ENCODE peak calls at places on chromosomes 12 and 14, in seven cellular contexts. N is nephron progenitor cell, C is HCT116, E is C1 segment of cervical spinal cord, R is aorta, I is ureter, S is midbrain. Z is an unnamed sample.

GRCh38 chr12:42140901-42141300 is 3.8 kb downstream of the GXYLT1 start:
- DNase-seq in C (no peak), S (no peak), N (no peak), I (no peak), E (no peak), R (no peak), Z (no peak)

GRCh38 chr12:29350080-29350479 is 30.9 kb downstream of the ERGIC2 start:
- DNase-seq in N (no peak), S (no peak), E (no peak), R (no peak), I (no peak), C (no peak), Z (no peak)

GRCh38 chr14:67529947-67530935 is 2.8 kb upstream of the PLEKHH1 start:
- DNase-seq in R (no peak), E (no peak), C (no peak), N (no peak), I (no peak), S (no peak), Z (no peak)

GRCh38 chr12:104137175-104137901 is 672 bp downstream of the NFYB start:
- DNase-seq in R (peak; percentile 81), E (peak; percentile 19), N (peak; percentile 68), I (peak; percentile 43), C (no peak), S (peak; percentile 31), Z (peak; percentile 73)

GRCh38 chr12:104354868-104355570 is 51.5 kb downstream of the EID3 start:
- DNase-seq in C (no peak), R (no peak), I (no peak), E (no peak), S (no peak), N (no peak), Z (no peak)

GRCh38 chr14:65331652-65332051 is 80.9 kb upstream of the FUT8 start:
- DNase-seq in S (no peak), I (no peak), C (no peak), N (no peak), E (no peak), R (no peak), Z (no peak)

GRCh38 chr14:83300454-83301064 is 1766.9 kb upstream of the SEL1L start:
- DNase-seq in C (no peak), I (no peak), E (no peak), S (peak; percentile 0), R (no peak), N (no peak), Z (no peak)

GRCh38 chr12:125187148-125187733 is 122.0 kb downstream of the AACS start:
- DNase-seq in C (no peak), E (no peak), S (no peak), I (no peak), N (peak; percentile 65), R (no peak), Z (no peak)

GRCh38 chr12:120457133-120457532 is 10.9 kb downstream of the GATC start:
- DNase-seq in C (no peak), R (no peak), S (no peak), N (no peak), I (no peak), E (no peak), Z (no peak)

GRCh38 chr14:68947802-68948201 is 31.3 kb downstream of the ACTN1 start:
- DNase-seq in R (peak; percentile 86), I (peak; percentile 68), E (no peak), N (no peak), S (no peak), C (no peak), Z (peak; percentile 86)

GRCh38 chr12:82688619-82689018 is 1.9 kb downstream of the TMTC2 start:
- DNase-seq in I (no peak), N (no peak), R (no peak), E (no peak), C (no peak), S (peak; percentile 36), Z (no peak)

GRCh38 chr14:106610691-106611090 is 1084.3 kb downstream of the TMEM121 start:
- DNase-seq in S (no peak), N (no peak), C (no peak), R (no peak), E (no peak), I (no peak), Z (no peak)

GRCh38 chr12:90234455-90234854 is 525.8 kb upstream of the ATP2B1 start:
- DNase-seq in I (no peak), N (no peak), R (no peak), C (no peak), E (no peak), S (no peak), Z (no peak)

GRCh38 chr14:23365353-23366162 is 586 bp upstream of the EFS start:
- DNase-seq in I (no peak), R (peak; percentile 78), N (peak; percentile 50), S (peak; percentile 57), E (no peak), C (no peak), Z (peak; percentile 67)

GRCh38 chr12:38905480-38906351 is at the start of gene CPNE8:
- DNase-seq in R (peak; percentile 97), E (peak; percentile 34), I (peak; percentile 87), S (peak; percentile 58), C (peak; percentile 48), N (peak; percentile 76), Z (peak; percentile 92)

GRCh38 chr14:56137842-56138241 is 19.6 kb downstream of the PELI2 start:
- DNase-seq in R (no peak), I (no peak), N (peak; percentile 61), S (no peak), E (no peak), C (no peak), Z (no peak)

GRCh38 chr12:116183741-116184141 is 93.8 kb downstream of the MED13L start:
- DNase-seq in S (no peak), R (no peak), N (no peak), I (no peak), C (no peak), E (no peak), Z (no peak)

GRCh38 chr12:79514730-79515525 is 175.8 kb downstream of the PAWR start:
- DNase-seq in N (no peak), I (no peak), R (no peak), S (no peak), C (no peak), E (no peak), Z (no peak)

GRCh38 chr12:18502422-18502821 is 235.4 kb downstream of the PLCZ1 start:
- DNase-seq in I (no peak), E (no peak), N (no peak), C (no peak), S (no peak), R (no peak), Z (no peak)

GRCh38 chr12:25972783-25973182 is 14.3 kb downstream of the RASSF8 start:
- DNase-seq in S (no peak), I (no peak), E (no peak), N (no peak), C (no peak), R (no peak), Z (no peak)

GRCh38 chr12:79223761-79224160 is 359.2 kb downstream of the SYT1 start:
- DNase-seq in C (no peak), N (no peak), R (no peak), E (no peak), I (no peak), S (no peak), Z (no peak)

GRCh38 chr12:111078731-111079130 is 158.4 kb upstream of the MYL2 start:
- DNase-seq in R (no peak), I (no peak), C (no peak), S (no peak), E (no peak), N (no peak), Z (no peak)

GRCh38 chr12:117053597-117054201 is 45.5 kb downstream of the TESC start:
- DNase-seq in I (no peak), S (no peak), N (no peak), C (no peak), R (no peak), E (no peak), Z (peak; percentile 50)

GRCh38 chr12:72273851-72274284 is 1.7 kb downstream of the TRHDE start:
- DNase-seq in C (no peak), E (no peak), N (no peak), I (no peak), R (peak; percentile 72), S (no peak), Z (peak; percentile 51)

GRCh38 chr12:14454098-14454907 is 88.8 kb downstream of the ATF7IP start:
- DNase-seq in I (no peak), C (peak; percentile 59), E (no peak), S (no peak), R (no peak), N (peak; percentile 9), Z (no peak)

GRCh38 chr12:16225692-16226091 is 51.8 kb downstream of the SLC15A5 start:
- DNase-seq in S (no peak), C (no peak), N (no peak), R (no peak), E (no peak), I (no peak), Z (no peak)

GRCh38 chr12:53200458-53201169 is 6.4 kb downstream of the ITGB7 start:
- DNase-seq in I (no peak), E (no peak), C (no peak), N (no peak), R (no peak), S (no peak), Z (no peak)

GRCh38 chr12:103665971-103666370 is 78.9 kb downstream of the STAB2 start:
- DNase-seq in C (no peak), R (no peak), N (peak; percentile 13), S (no peak), E (no peak), I (no peak), Z (no peak)

GRCh38 chr12:67942704-67943103 is 46.5 kb upstream of the IFNG-AS1 start:
- DNase-seq in R (no peak), S (no peak), C (no peak), N (no peak), I (no peak), E (no peak), Z (no peak)

GRCh38 chr12:53977596-53978464 is 3.1 kb upstream of the HOTAIR start:
- DNase-seq in N (no peak), I (no peak), E (no peak), C (no peak), R (no peak), S (no peak), Z (no peak)

GRCh38 chr12:12456637-12457036 is 99.8 kb downstream of the BORCS5 start:
- DNase-seq in E (no peak), R (no peak), C (no peak), S (no peak), N (no peak), I (no peak), Z (no peak)

GRCh38 chr12:75717902-75718301 is 206.5 kb upstream of the KRR1 start:
- DNase-seq in C (no peak), N (no peak), E (no peak), R (no peak), S (no peak), I (no peak), Z (no peak)

GRCh38 chr12:57584690-57585089 is 6.3 kb upstream of the PIP4K2C start:
- DNase-seq in C (no peak), N (no peak), S (no peak), I (no peak), E (no peak), R (no peak), Z (no peak)

Z was measured in Right ventricle myocardium inferior.